ENCODE peak calls at places on chromosomes 16 and 17, in ten cellular contexts. N, M, J, Z, D, K, I, W, U and S are unnamed samples.

GRCh38 chr16:22423716-22424115 is 49.3 kb upstream of the CDR2 start:
- DNase-seq in K (no peak), Z (no peak), D (no peak), M (no peak), U (no peak), J (no peak), I (no peak), N (no peak), W (no peak), S (no peak)

GRCh38 chr16:79601092-79601977 is 798 bp upstream of the MAF start:
- DNase-seq in K (peak; percentile 49), N (no peak), W (no peak), I (peak; percentile 32), D (no peak), M (no peak), U (no peak), Z (peak; percentile 41), J (no peak), S (peak; percentile 86)

GRCh38 chr17:8726477-8726876 is 18.2 kb downstream of the CCDC42 start:
- DNase-seq in U (no peak), Z (no peak), I (no peak), D (no peak), M (no peak), N (no peak), K (no peak), J (no peak), W (no peak), S (no peak)

GRCh38 chr16:80012586-80012985 is 412.0 kb upstream of the MAF start:
- DNase-seq in U (no peak), D (no peak), N (no peak), I (no peak), K (no peak), W (no peak), M (no peak), Z (no peak), J (no peak), S (no peak)

GRCh38 chr17:81902023-81902652 is at the start of gene NPB:
- DNase-seq in J (no peak), Z (no peak), K (no peak), U (no peak), D (no peak), I (no peak), W (no peak), M (no peak), N (no peak), S (no peak)

GRCh38 chr17:78839762-78840529 is 668 bp downstream of the USP36 start:
- DNase-seq in M (peak; percentile 76), I (peak; percentile 70), W (peak; percentile 78), J (no peak), D (no peak), Z (no peak), U (peak; percentile 28), K (peak; percentile 36), N (peak; percentile 37), S (no peak)

GRCh38 chr17:78399028-78399692 is 20.7 kb downstream of the PGS1 start:
- DNase-seq in J (no peak), N (no peak), K (no peak), U (no peak), I (no peak), M (no peak), D (no peak), W (no peak), Z (no peak), S (no peak)

GRCh38 chr16:24993722-24994686 is 21.2 kb downstream of the ARHGAP17 start:
- DNase-seq in Z (no peak), I (peak; percentile 79), J (no peak), D (no peak), W (peak; percentile 91), M (peak; percentile 96), K (peak; percentile 88), U (peak; percentile 67), N (no peak), S (no peak)

GRCh38 chr17:48578616-48579560 is 738 bp upstream of the HOXB4 start:
- DNase-seq in Z (no peak), I (no peak), M (peak; percentile 63), N (peak; percentile 28), J (no peak), K (no peak), W (peak; percentile 54), U (no peak), D (no peak), S (no peak)

GRCh38 chr16:80971814-80972213 is 34.9 kb downstream of the CMC2 start:
- DNase-seq in Z (no peak), M (no peak), N (no peak), K (no peak), I (no peak), D (no peak), U (no peak), W (no peak), J (no peak), S (peak; percentile 49)

GRCh38 chr16:2692251-2692947 is 10.1 kb downstream of the KCTD5 start:
- DNase-seq in W (no peak), M (peak; percentile 6), K (no peak), U (no peak), D (no peak), J (no peak), I (no peak), N (no peak), Z (no peak), S (peak; percentile 79)

GRCh38 chr17:12349297-12349696 is 316.4 kb upstream of the MYOCD start:
- DNase-seq in N (no peak), I (no peak), D (no peak), M (peak; percentile 59), Z (no peak), K (no peak), J (no peak), U (no peak), W (no peak), S (no peak)

GRCh38 chr16:73187163-73187562 is 139.2 kb upstream of the ZFHX3 start:
- DNase-seq in D (no peak), J (no peak), N (no peak), W (no peak), M (no peak), Z (no peak), U (no peak), K (no peak), I (no peak), S (no peak)

GRCh38 chr16:59369523-59369922 is 635.4 kb upstream of the GOT2 start:
- DNase-seq in I (no peak), K (no peak), M (no peak), U (no peak), N (no peak), J (no peak), D (no peak), Z (no peak), W (no peak), S (no peak)

GRCh38 chr17:49218941-49219913 is 8.7 kb downstream of the ABI3 start:
- DNase-seq in M (no peak), J (no peak), D (no peak), Z (no peak), U (no peak), N (no peak), I (no peak), W (no peak), K (no peak), S (no peak)

GRCh38 chr17:75587718-75588545 is at the start of gene MYO15B:
- DNase-seq in N (no peak), I (peak; percentile 12), U (no peak), M (no peak), W (no peak), J (peak; percentile 27), K (peak; percentile 4), Z (peak; percentile 25), D (no peak), S (peak; percentile 76)

GRCh38 chr17:65656390-65657250 is 95.2 kb upstream of the AXIN2 start:
- DNase-seq in M (peak; percentile 26), K (no peak), Z (no peak), J (peak; percentile 31), N (peak; percentile 25), W (peak; percentile 31), D (no peak), U (no peak), I (no peak), S (no peak)

GRCh38 chr16:12178251-12178990 is 201.9 kb downstream of the SNX29 start:
- DNase-seq in M (peak; percentile 83), K (peak; percentile 10), N (no peak), J (no peak), I (peak; percentile 73), D (no peak), U (no peak), W (peak; percentile 52), Z (no peak), S (no peak)

GRCh38 chr16:11781773-11782172 is 15.3 kb downstream of the ZC3H7A start:
- DNase-seq in K (peak; percentile 76), D (no peak), Z (no peak), W (no peak), M (no peak), I (no peak), N (no peak), U (no peak), J (no peak), S (no peak)

GRCh38 chr17:1060991-1061390 is 64.1 kb downstream of the TIMM22 start:
- DNase-seq in I (peak; percentile 93), W (peak; percentile 85), Z (no peak), U (peak; percentile 98), N (peak; percentile 8), J (peak; percentile 4), D (peak; percentile 53), K (peak; percentile 99), M (peak; percentile 99), S (no peak)

GRCh38 chr17:38660097-38661026 is 14.4 kb downstream of the EPOP start:
- DNase-seq in M (no peak), K (no peak), I (no peak), J (no peak), Z (no peak), D (no peak), U (no peak), N (no peak), W (no peak), S (no peak)

GRCh38 chr17:31414590-31414918 is 23.1 kb downstream of the RAB11FIP4 start:
- DNase-seq in D (no peak), N (no peak), I (no peak), Z (no peak), K (no peak), U (no peak), W (no peak), M (no peak), J (no peak), S (no peak)

GRCh38 chr16:75591001-75591852 is 25.0 kb downstream of the GABARAPL2 start:
- DNase-seq in N (no peak), M (peak; percentile 84), K (no peak), W (peak; percentile 89), J (no peak), D (peak; percentile 26), Z (peak; percentile 28), I (peak; percentile 83), U (no peak), S (peak; percentile 27)

GRCh38 chr17:41645371-41646063 is 21.1 kb upstream of the KRT17 start:
- DNase-seq in U (no peak), D (no peak), I (peak; percentile 46), M (peak; percentile 78), N (no peak), W (peak; percentile 60), K (peak; percentile 79), Z (no peak), J (no peak), S (no peak)

GRCh38 chr16:56558024-56558747 is 6.7 kb upstream of the MT4 start:
- DNase-seq in N (no peak), I (peak; percentile 27), M (peak; percentile 75), D (no peak), U (peak; percentile 46), K (peak; percentile 97), J (no peak), Z (no peak), W (peak; percentile 44), S (peak; percentile 86)

GRCh38 chr17:65254166-65254565 is 117.0 kb downstream of the RGS9 start:
- DNase-seq in I (peak; percentile 27), Z (no peak), J (no peak), N (no peak), K (no peak), D (no peak), U (no peak), W (no peak), M (peak; percentile 17), S (no peak)

GRCh38 chr16:27264151-27264550 is 4.4 kb downstream of the NSMCE1 start:
- DNase-seq in W (peak; percentile 71), U (no peak), Z (no peak), D (no peak), I (peak; percentile 67), N (no peak), J (no peak), K (peak; percentile 52), M (peak; percentile 88), S (no peak)

GRCh38 chr17:64661731-64661980 is 451 bp downstream of the SMURF2 start:
- DNase-seq in J (no peak), N (no peak), U (no peak), D (no peak), I (no peak), W (no peak), M (no peak), Z (no peak), K (no peak), S (peak; percentile 39)